ENCODE peak calls at places on chromosomes 16 and 17, in seven cellular contexts. One of them, this sample, is unnamed.

GRCh38 chr16:6611535-6611934 is 721.1 kb upstream of the RBFOX1 start:
- DNase-seq in HCT116: no peak
- DNase-seq in tibial nerve: no peak
- DNase-seq in IMR-90: no peak
- DNase-seq in A549: peak
- DNase-seq in heart left ventricle: no peak
- DNase-seq in adrenal gland: peak
- DNase-seq in this sample: no peak

GRCh38 chr16:11097782-11098167 is 153.4 kb downstream of the CLEC16A start:
- DNase-seq in HCT116: no peak
- DNase-seq in tibial nerve: no peak
- DNase-seq in IMR-90: no peak
- DNase-seq in A549: no peak
- DNase-seq in heart left ventricle: no peak
- DNase-seq in adrenal gland: no peak
- DNase-seq in this sample: no peak

GRCh38 chr17:63475491-63476412 is 1.1 kb upstream of the ACE start:
- DNase-seq in HCT116: no peak
- DNase-seq in tibial nerve: no peak
- DNase-seq in IMR-90: peak
- DNase-seq in A549: no peak
- DNase-seq in heart left ventricle: no peak
- DNase-seq in adrenal gland: no peak
- DNase-seq in this sample: no peak

GRCh38 chr16:78227855-78228254 is 128.4 kb downstream of the WWOX start:
- DNase-seq in HCT116: no peak
- DNase-seq in tibial nerve: no peak
- DNase-seq in IMR-90: no peak
- DNase-seq in A549: no peak
- DNase-seq in heart left ventricle: no peak
- DNase-seq in adrenal gland: no peak
- DNase-seq in this sample: peak

GRCh38 chr17:82445542-82445941 is 5.0 kb downstream of the CYBC1 start:
- DNase-seq in HCT116: no peak
- DNase-seq in tibial nerve: no peak
- DNase-seq in IMR-90: no peak
- DNase-seq in A549: no peak
- DNase-seq in heart left ventricle: no peak
- DNase-seq in adrenal gland: no peak
- DNase-seq in this sample: no peak

GRCh38 chr16:84543931-84544776 is 39.7 kb upstream of the MEAK7 start:
- DNase-seq in HCT116: no peak
- DNase-seq in tibial nerve: no peak
- DNase-seq in IMR-90: peak
- DNase-seq in A549: no peak
- DNase-seq in heart left ventricle: no peak
- DNase-seq in adrenal gland: no peak
- DNase-seq in this sample: no peak

GRCh38 chr16:57091200-57091989 is 988 bp upstream of the CPNE2 start:
- DNase-seq in HCT116: peak
- DNase-seq in tibial nerve: peak
- DNase-seq in IMR-90: peak
- DNase-seq in A549: peak
- DNase-seq in heart left ventricle: no peak
- DNase-seq in adrenal gland: peak
- DNase-seq in this sample: no peak

GRCh38 chr17:32426894-32427293 is 17.4 kb upstream of the PSMD11 start:
- DNase-seq in HCT116: no peak
- DNase-seq in tibial nerve: no peak
- DNase-seq in IMR-90: no peak
- DNase-seq in A549: no peak
- DNase-seq in heart left ventricle: no peak
- DNase-seq in adrenal gland: no peak
- DNase-seq in this sample: no peak

GRCh38 chr17:38702900-38703741 is 2.0 kb upstream of the MLLT6 start:
- DNase-seq in HCT116: no peak
- DNase-seq in tibial nerve: no peak
- DNase-seq in IMR-90: no peak
- DNase-seq in A549: no peak
- DNase-seq in heart left ventricle: no peak
- DNase-seq in adrenal gland: no peak
- DNase-seq in this sample: peak

GRCh38 chr17:2975469-2975958 is 87.9 kb downstream of the OR1D5 start:
- DNase-seq in HCT116: peak
- DNase-seq in tibial nerve: no peak
- DNase-seq in IMR-90: no peak
- DNase-seq in A549: no peak
- DNase-seq in heart left ventricle: no peak
- DNase-seq in adrenal gland: peak
- DNase-seq in this sample: no peak

GRCh38 chr17:82838386-82839063 is 1.3 kb downstream of the ZNF750 start:
- DNase-seq in HCT116: no peak
- DNase-seq in tibial nerve: no peak
- DNase-seq in IMR-90: peak
- DNase-seq in A549: no peak
- DNase-seq in heart left ventricle: no peak
- DNase-seq in adrenal gland: peak
- DNase-seq in this sample: no peak

GRCh38 chr16:11121909-11122692 is 133.9 kb downstream of the SOCS1 start:
- DNase-seq in HCT116: no peak
- DNase-seq in tibial nerve: no peak
- DNase-seq in IMR-90: no peak
- DNase-seq in A549: no peak
- DNase-seq in heart left ventricle: no peak
- DNase-seq in adrenal gland: no peak
- DNase-seq in this sample: peak

GRCh38 chr17:4622375-4622774 is 19.1 kb downstream of the ALOX15 start:
- DNase-seq in HCT116: no peak
- DNase-seq in tibial nerve: no peak
- DNase-seq in IMR-90: no peak
- DNase-seq in A549: no peak
- DNase-seq in heart left ventricle: no peak
- DNase-seq in adrenal gland: no peak
- DNase-seq in this sample: no peak

GRCh38 chr17:10270258-10270657 is 71.9 kb upstream of the GAS7 start:
- DNase-seq in HCT116: no peak
- DNase-seq in tibial nerve: no peak
- DNase-seq in IMR-90: no peak
- DNase-seq in A549: no peak
- DNase-seq in heart left ventricle: no peak
- DNase-seq in adrenal gland: no peak
- DNase-seq in this sample: no peak

GRCh38 chr17:4948997-4949320 is 629 bp upstream of the PFN1 start:
- DNase-seq in HCT116: peak
- DNase-seq in tibial nerve: peak
- DNase-seq in IMR-90: peak
- DNase-seq in A549: peak
- DNase-seq in heart left ventricle: peak
- DNase-seq in adrenal gland: peak
- DNase-seq in this sample: peak

GRCh38 chr17:64641499-64641898 is 20.6 kb downstream of the SMURF2 start:
- DNase-seq in HCT116: no peak
- DNase-seq in tibial nerve: no peak
- DNase-seq in IMR-90: peak
- DNase-seq in A549: peak
- DNase-seq in heart left ventricle: no peak
- DNase-seq in adrenal gland: peak
- DNase-seq in this sample: no peak

GRCh38 chr17:31900877-31901276 is 631 bp downstream of the UTP6 start:
- DNase-seq in HCT116: no peak
- DNase-seq in tibial nerve: no peak
- DNase-seq in IMR-90: peak
- DNase-seq in A549: no peak
- DNase-seq in heart left ventricle: no peak
- DNase-seq in adrenal gland: no peak
- DNase-seq in this sample: peak

GRCh38 chr16:88341551-88342290 is 41.0 kb upstream of the ZNF469 start:
- DNase-seq in HCT116: no peak
- DNase-seq in tibial nerve: no peak
- DNase-seq in IMR-90: no peak
- DNase-seq in A549: no peak
- DNase-seq in heart left ventricle: peak
- DNase-seq in adrenal gland: no peak
- DNase-seq in this sample: no peak

GRCh38 chr17:28953444-28954118 is 2.3 kb upstream of the PHF12 start:
- DNase-seq in HCT116: peak
- DNase-seq in tibial nerve: no peak
- DNase-seq in IMR-90: peak
- DNase-seq in A549: peak
- DNase-seq in heart left ventricle: peak
- DNase-seq in adrenal gland: peak
- DNase-seq in this sample: peak

GRCh38 chr16:57810197-57811024 is 8.1 kb upstream of the KIFC3 start:
- DNase-seq in HCT116: peak
- DNase-seq in tibial nerve: peak
- DNase-seq in IMR-90: peak
- DNase-seq in A549: peak
- DNase-seq in heart left ventricle: peak
- DNase-seq in adrenal gland: peak
- DNase-seq in this sample: peak

GRCh38 chr17:69607162-69607834 is 192.8 kb downstream of the MAP2K6 start:
- DNase-seq in HCT116: peak
- DNase-seq in tibial nerve: peak
- DNase-seq in IMR-90: peak
- DNase-seq in A549: peak
- DNase-seq in heart left ventricle: peak
- DNase-seq in adrenal gland: peak
- DNase-seq in this sample: peak

GRCh38 chr17:39709998-39710964 is 10.4 kb downstream of the ERBB2 start:
- DNase-seq in HCT116: no peak
- DNase-seq in tibial nerve: no peak
- DNase-seq in IMR-90: no peak
- DNase-seq in A549: no peak
- DNase-seq in heart left ventricle: no peak
- DNase-seq in adrenal gland: no peak
- DNase-seq in this sample: no peak

GRCh38 chr17:36837616-36838272 is 99.5 kb upstream of the LHX1 start:
- DNase-seq in HCT116: no peak
- DNase-seq in tibial nerve: no peak
- DNase-seq in IMR-90: no peak
- DNase-seq in A549: no peak
- DNase-seq in heart left ventricle: no peak
- DNase-seq in adrenal gland: no peak
- DNase-seq in this sample: no peak

DNA sequence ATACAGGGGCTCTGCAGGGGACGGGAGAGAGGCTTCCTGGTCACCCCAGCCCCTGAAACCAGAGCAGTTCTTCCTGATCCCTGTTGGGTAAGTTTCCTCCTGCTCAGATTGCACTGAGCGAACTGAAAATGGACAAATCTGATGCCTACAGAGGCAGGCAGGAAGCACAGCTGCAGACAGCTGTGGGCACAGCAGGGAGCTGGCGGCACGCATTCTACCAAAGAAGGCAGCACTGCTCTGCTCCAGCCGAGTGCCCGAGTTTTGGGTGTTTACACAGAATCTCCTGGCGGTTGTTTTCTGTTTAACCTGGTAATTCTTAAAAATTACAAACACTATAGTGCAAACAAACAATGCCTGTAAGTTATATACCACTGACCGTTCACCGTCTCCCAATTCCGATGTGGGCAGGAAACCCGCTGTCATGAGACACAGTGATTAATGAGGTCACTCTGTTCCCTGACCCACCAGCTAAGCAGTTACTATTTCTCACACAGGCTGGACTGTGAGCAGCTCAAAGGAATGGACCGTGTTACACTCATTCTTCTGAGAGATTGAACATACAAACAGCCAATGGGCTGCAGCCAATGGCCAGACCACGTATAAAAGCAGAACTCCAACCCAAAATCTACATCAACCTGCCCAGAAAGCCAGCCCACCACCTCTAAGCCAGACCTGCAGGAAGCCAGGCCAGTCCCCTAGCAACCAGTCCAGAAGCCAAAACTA is 25.5 kb downstream of the NSMCE1 start:
- DNase-seq in HCT116: no peak
- DNase-seq in tibial nerve: no peak
- DNase-seq in IMR-90: peak
- DNase-seq in A549: peak
- DNase-seq in heart left ventricle: peak
- DNase-seq in adrenal gland: peak
- DNase-seq in this sample: no peak
- TF ChIP-seq POLR2A in HCT116: no peak
- TF ChIP-seq POLR2A in tibial nerve: no peak
- TF ChIP-seq POLR2A in IMR-90: no peak
- TF ChIP-seq POLR2A in A549: no peak
- TF ChIP-seq POLR2A in heart left ventricle: no peak
- TF ChIP-seq POLR2A in adrenal gland: no peak
- TF ChIP-seq POLR2A in this sample: peak

GRCh38 chr16:50680907-50681885 is at the start of gene SNX20:
- DNase-seq in HCT116: no peak
- DNase-seq in tibial nerve: no peak
- DNase-seq in IMR-90: no peak
- DNase-seq in A549: no peak
- DNase-seq in heart left ventricle: no peak
- DNase-seq in adrenal gland: no peak
- DNase-seq in this sample: no peak
- TF ChIP-seq POLR2A in HCT116: no peak
- TF ChIP-seq POLR2A in tibial nerve: no peak
- TF ChIP-seq POLR2A in IMR-90: no peak
- TF ChIP-seq POLR2A in A549: no peak
- TF ChIP-seq POLR2A in heart left ventricle: no peak
- TF ChIP-seq POLR2A in adrenal gland: no peak
- TF ChIP-seq POLR2A in this sample: peak

DNA sequence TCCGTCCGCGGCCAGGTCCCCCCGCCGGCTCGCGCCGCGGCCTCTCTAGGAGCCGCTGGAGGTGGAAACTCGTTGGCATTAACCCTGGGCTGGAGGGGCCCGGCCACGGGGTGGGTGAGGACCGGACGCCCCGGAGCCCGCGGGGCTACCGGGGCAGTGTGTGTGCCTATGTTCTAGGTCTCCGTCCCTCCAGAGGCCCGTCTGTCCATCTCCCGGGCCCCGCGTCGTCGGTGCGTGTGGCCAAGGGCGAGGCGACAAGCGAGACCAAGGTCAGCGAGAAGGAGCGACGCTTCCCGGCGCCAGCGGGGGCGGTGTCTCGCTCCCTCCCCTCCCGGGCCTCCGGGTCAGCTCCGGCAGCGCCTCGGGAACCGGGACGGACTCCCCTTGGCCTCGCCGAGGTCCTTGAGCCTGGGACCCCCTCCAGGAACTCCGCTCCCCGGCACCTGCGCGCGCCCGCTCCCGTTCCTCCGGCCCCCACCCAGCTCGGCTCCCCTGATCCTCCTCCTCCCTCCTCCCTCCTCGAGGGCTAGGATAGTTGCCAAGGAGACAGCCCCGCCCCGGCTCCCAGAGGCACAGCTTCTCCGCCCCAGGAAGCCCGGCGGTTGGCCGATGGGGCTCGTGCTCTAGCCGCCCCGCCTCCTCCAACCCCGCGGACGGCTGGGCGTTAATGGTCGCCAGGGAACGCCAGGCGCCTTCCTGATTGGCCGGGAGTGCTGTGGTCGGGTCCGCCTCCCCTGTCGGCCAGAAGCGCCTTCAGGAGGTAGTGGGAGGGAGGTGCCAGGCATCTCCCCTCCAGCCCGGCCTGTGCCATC is 663 bp upstream of the ZNF768 start:
- DNase-seq in HCT116: peak
- DNase-seq in tibial nerve: peak
- DNase-seq in IMR-90: peak
- DNase-seq in A549: peak
- DNase-seq in heart left ventricle: peak
- DNase-seq in adrenal gland: peak
- DNase-seq in this sample: peak
- TF ChIP-seq POLR2A in HCT116: no peak
- TF ChIP-seq POLR2A in tibial nerve: peak
- TF ChIP-seq POLR2A in IMR-90: peak
- TF ChIP-seq POLR2A in A549: peak
- TF ChIP-seq POLR2A in heart left ventricle: peak
- TF ChIP-seq POLR2A in adrenal gland: peak
- TF ChIP-seq POLR2A in this sample: peak

GRCh38 chr17:61488878-61489718 is 36.9 kb downstream of the TBX4 start:
- DNase-seq in HCT116: no peak
- DNase-seq in tibial nerve: no peak
- DNase-seq in IMR-90: no peak
- DNase-seq in A549: peak
- DNase-seq in heart left ventricle: no peak
- DNase-seq in adrenal gland: no peak
- DNase-seq in this sample: no peak
- TF ChIP-seq POLR2A in HCT116: no peak
- TF ChIP-seq POLR2A in tibial nerve: no peak
- TF ChIP-seq POLR2A in IMR-90: no peak
- TF ChIP-seq POLR2A in A549: no peak
- TF ChIP-seq POLR2A in heart left ventricle: no peak
- TF ChIP-seq POLR2A in adrenal gland: no peak
- TF ChIP-seq POLR2A in this sample: no peak